ENCODE peak calls at places on chromosomes 7 and 10, in four cellular contexts. Z is tibial artery, O is GM20000, Q is neural crest cell. J is an unnamed sample.

GRCh38 chr7:77995717-77996116 is 197.1 kb downstream of the PHTF2 start:
- DNase-seq in Z (no peak), O (no peak), Q (no peak), J (peak; percentile 69)

GRCh38 chr10:3476186-3476585 is 303.6 kb upstream of the PITRM1 start:
- DNase-seq in Z (no peak), O (no peak), Q (no peak), J (no peak)

GRCh38 chr10:85778074-85778473 is 588.5 kb downstream of the GRID1 start:
- DNase-seq in Z (no peak), O (no peak), Q (no peak), J (no peak)

GRCh38 chr10:104925232-104925851 is 284.3 kb downstream of the SORCS3 start:
- DNase-seq in Z (no peak), O (peak; percentile 8), Q (peak; percentile 56), J (peak; percentile 54)

GRCh38 chr10:77927343-77928256 is 1.0 kb upstream of the DLG5 start:
- DNase-seq in Z (no peak), O (no peak), Q (no peak), J (no peak)

GRCh38 chr7:17130281-17131059 is 168.0 kb upstream of the AHR start:
- DNase-seq in Z (no peak), O (no peak), Q (no peak), J (no peak)

GRCh38 chr10:75083972-75084833 is 27.3 kb upstream of the SAMD8 start:
- DNase-seq in Z (no peak), O (no peak), Q (no peak), J (no peak)

GRCh38 chr10:19775286-19775685 is 40.9 kb upstream of the PLXDC2 start:
- DNase-seq in Z (no peak), O (no peak), Q (no peak), J (no peak)

GRCh38 chr7:116698396-116698795 is 26.4 kb downstream of the MET start:
- DNase-seq in Z (no peak), O (no peak), Q (no peak), J (no peak)

GRCh38 chr7:29337628-29338116 is 143.1 kb downstream of the CHN2 start:
- DNase-seq in Z (no peak), O (no peak), Q (no peak), J (no peak)

GRCh38 chr10:33224251-33224965 is 110.1 kb downstream of the NRP1 start:
- DNase-seq in Z (no peak), O (no peak), Q (no peak), J (no peak)

GRCh38 chr10:4266387-4267083 is 481.5 kb upstream of the KLF6 start:
- DNase-seq in Z (no peak), O (no peak), Q (no peak), J (no peak)

GRCh38 chr7:44460325-44460724 is 30.1 kb downstream of the NUDCD3 start:
- DNase-seq in Z (no peak), O (peak; percentile 41), Q (no peak), J (no peak)

GRCh38 chr7:150831851-150832250 is 20.5 kb upstream of the AOC1 start:
- DNase-seq in Z (no peak), O (no peak), Q (no peak), J (no peak)

GRCh38 chr10:85235258-85235657 is 906.9 kb downstream of the CCSER2 start:
- DNase-seq in Z (no peak), O (no peak), Q (no peak), J (no peak)

GRCh38 chr10:36547965-36548364 is 577.4 kb upstream of the ANKRD30A start:
- DNase-seq in Z (no peak), O (no peak), Q (no peak), J (no peak)

GRCh38 chr7:128053023-128053422 is 21.8 kb upstream of the LRRC4 start:
- DNase-seq in Z (no peak), O (no peak), Q (no peak), J (no peak)

GRCh38 chr7:127337581-127337980 is 54.9 kb downstream of the ZNF800 start:
- DNase-seq in Z (no peak), O (no peak), Q (no peak), J (no peak)

GRCh38 chr10:126376956-126377355 is 11.3 kb downstream of the ADAM12 start:
- DNase-seq in Z (no peak), O (no peak), Q (no peak), J (no peak)

GRCh38 chr10:86969421-86970041 is 1.2 kb downstream of the ADIRF start:
- DNase-seq in Z (peak; percentile 82), O (peak; percentile 21), Q (no peak), J (no peak)

GRCh38 chr7:30613366-30614325 is 19.0 kb downstream of the GARS1 start:
- DNase-seq in Z (no peak), O (no peak), Q (no peak), J (no peak)

GRCh38 chr7:108407674-108408073 is 48.6 kb downstream of the NRCAM start:
- DNase-seq in Z (no peak), O (no peak), Q (no peak), J (no peak)

GRCh38 chr10:6977641-6978627 is 397.9 kb upstream of the PRKCQ start:
- DNase-seq in Z (no peak), O (no peak), Q (no peak), J (no peak)

GRCh38 chr7:116706668-116707126 is 34.7 kb downstream of the MET start:
- DNase-seq in Z (no peak), O (no peak), Q (no peak), J (no peak)

GRCh38 chr10:46267132-46267985 is 19.4 kb upstream of the ANTXRL start:
- DNase-seq in Z (no peak), O (no peak), Q (no peak), J (no peak)

GRCh38 chr10:102393411-102394078 is 2.0 kb upstream of the NFKB2 start:
- DNase-seq in Z (no peak), O (no peak), Q (no peak), J (no peak)

GRCh38 chr7:100603697-100604077 is 1.5 kb downstream of the PCOLCE start:
- DNase-seq in Z (no peak), O (no peak), Q (no peak), J (no peak)

GRCh38 chr7:73342645-73343044 is 14.7 kb downstream of the FKBP6 start:
- DNase-seq in Z (no peak), O (no peak), Q (no peak), J (peak; percentile 68)

GRCh38 chr10:107971411-107971810 is 806.9 kb upstream of the SORCS1 start:
- DNase-seq in Z (no peak), O (no peak), Q (no peak), J (no peak)

GRCh38 chr10:4013651-4014085 is 228.7 kb upstream of the KLF6 start:
- DNase-seq in Z (no peak), O (peak; percentile 60), Q (no peak), J (no peak)

GRCh38 chr10:107914450-107915276 is 750.2 kb upstream of the SORCS1 start:
- DNase-seq in Z (no peak), O (peak; percentile 30), Q (peak; percentile 18), J (peak; percentile 59)

GRCh38 chr10:29535012-29535777 is 99.6 kb downstream of the SVIL start:
- DNase-seq in Z (no peak), O (no peak), Q (peak; percentile 77), J (peak; percentile 79)

GRCh38 chr7:289756-290553 is at the start of gene FOXL3:
- DNase-seq in Z (peak; percentile 52), O (no peak), Q (no peak), J (no peak)

GRCh38 chr10:110416776-110417732 is 80.7 kb upstream of the DUSP5 start:
- DNase-seq in Z (no peak), O (no peak), Q (no peak), J (no peak)

GRCh38 chr7:77799078-77799964 is 748 bp downstream of the PHTF2 start:
- DNase-seq in Z (peak; percentile 77), O (peak; percentile 21), Q (peak; percentile 58), J (peak; percentile 50)

GRCh38 chr7:127809285-127809702 is 157.3 kb downstream of the SND1 start:
- DNase-seq in Z (no peak), O (no peak), Q (no peak), J (no peak)

GRCh38 chr10:130337305-130337640 is 201.1 kb downstream of the GLRX3 start:
- DNase-seq in Z (no peak), O (no peak), Q (no peak), J (no peak)

GRCh38 chr10:42753507-42754154 is 29.0 kb upstream of the BMS1 start:
- DNase-seq in Z (peak; percentile 68), O (peak; percentile 45), Q (no peak), J (no peak)
- TF ChIP-seq CTCF in Z (no peak), O (no peak), Q (no peak), J (no peak)

GRCh38 chr10:47438857-47439474 is 44.9 kb downstream of the ANXA8 start:
- DNase-seq in Z (no peak), O (no peak), Q (peak; percentile 23), J (peak; percentile 64)
- TF ChIP-seq CTCF in Z (no peak), O (no peak), Q (peak; percentile 66), J (peak; percentile 72)

GRCh38 chr10:96670786-96671185 is 49.5 kb downstream of the PIK3AP1 start:
- DNase-seq in Z (no peak), O (no peak), Q (no peak), J (no peak)
- TF ChIP-seq CTCF in Z (no peak), O (no peak), Q (no peak), J (no peak)

GRCh38 chr10:62264702-62265436 is 3.8 kb downstream of the RTKN2 start:
- DNase-seq in Z (no peak), O (peak; percentile 44), Q (no peak), J (peak; percentile 53)
- TF ChIP-seq CTCF in Z (peak; percentile 64), O (peak; percentile 26), Q (peak; percentile 77), J (peak; percentile 72)

GRCh38 chr10:119028900-119029612 is 458 bp upstream of the NANOS1 start:
- DNase-seq in Z (peak; percentile 88), O (peak; percentile 95), Q (peak; percentile 79), J (peak; percentile 97)
- TF ChIP-seq CTCF in Z (peak; percentile 25), O (no peak), Q (no peak), J (peak; percentile 32)

GRCh38 chr7:130394421-130395188 is 14.3 kb downstream of the CPA1 start:
- DNase-seq in Z (no peak), O (no peak), Q (no peak), J (no peak)
- TF ChIP-seq CTCF in Z (no peak), O (no peak), Q (no peak), J (no peak)

DNA sequence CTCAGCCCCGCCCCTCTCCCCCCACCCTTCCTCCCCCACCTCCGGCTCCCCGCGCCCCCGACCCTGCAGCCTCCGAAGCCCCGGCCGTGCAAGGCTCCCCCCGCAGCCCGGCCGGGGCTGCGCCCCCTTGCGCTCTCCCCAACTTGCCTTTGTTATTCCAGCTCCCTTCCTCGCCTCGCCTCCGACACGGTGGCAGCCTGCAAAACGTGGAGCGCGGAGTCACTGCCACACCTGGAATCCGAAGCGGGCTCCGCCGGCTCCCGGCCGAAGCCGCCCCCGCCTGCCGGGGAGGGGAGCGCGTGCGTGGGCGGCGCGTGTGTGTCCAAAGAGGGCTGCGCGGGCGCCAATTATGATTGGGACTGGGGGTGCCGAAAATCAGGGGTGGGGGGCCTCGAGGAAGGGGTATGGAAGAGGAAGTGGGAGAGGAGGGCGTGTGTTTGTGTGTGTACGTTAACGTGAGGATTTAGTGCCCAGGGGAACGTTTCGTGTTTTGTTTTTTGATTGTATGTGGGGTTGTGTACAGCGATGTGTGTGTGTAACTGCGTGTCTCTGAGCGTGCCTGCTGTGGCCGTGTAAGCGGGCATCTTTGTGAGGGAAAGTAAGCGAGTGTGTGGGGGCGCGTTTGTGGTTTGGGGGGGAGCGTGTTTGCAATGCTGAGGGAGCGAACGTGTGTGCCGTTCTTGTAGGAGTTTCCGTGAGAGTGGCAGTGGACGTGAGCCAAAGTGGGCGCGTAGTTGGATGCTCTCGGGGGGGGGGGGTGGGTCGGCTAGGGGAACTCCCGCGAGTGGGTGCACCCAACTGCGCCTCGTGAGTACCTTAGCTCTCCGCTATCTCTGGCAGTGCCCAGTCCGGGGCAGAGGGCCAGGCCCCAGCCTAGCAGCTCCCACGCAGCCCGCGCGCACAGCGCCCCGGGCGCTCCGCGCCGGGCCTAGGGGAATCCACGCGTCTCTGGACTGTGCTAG is 1.2 kb upstream of the ZMIZ1 start:
- DNase-seq in Z (peak; percentile 95), O (peak; percentile 91), Q (peak; percentile 94), J (peak; percentile 94)
- TF ChIP-seq CTCF in Z (no peak), O (no peak), Q (no peak), J (no peak)

GRCh38 chr10:103742779-103743178 is 112.6 kb downstream of the SH3PXD2A start:
- DNase-seq in Z (no peak), O (no peak), Q (no peak), J (no peak)
- TF ChIP-seq CTCF in Z (no peak), O (no peak), Q (no peak), J (no peak)